ENCODE peak calls at places on chromosomes 2 and 18, in six cellular contexts. H is occipital lobe, L is GM13977, D is HFF-Myc, T is epithelial cell of esophagus, J is IMR-90. S is an unnamed sample.

GRCh38 chr2:85886585-85886984 is 2.2 kb downstream of the ST3GAL5 start:
- DNase-seq in L (no peak), T (peak; percentile 93), J (peak; percentile 99), H (peak; percentile 82), D (peak; percentile 92), S (peak; percentile 90)

GRCh38 chr2:138470941-138471340 is 30.6 kb upstream of the SPOPL start:
- DNase-seq in T (no peak), J (no peak), D (no peak), H (no peak), L (no peak), S (no peak)

GRCh38 chr2:100254646-100255210 is 67.6 kb downstream of the LONRF2 start:
- DNase-seq in J (no peak), L (no peak), T (no peak), D (no peak), H (no peak), S (no peak)

GRCh38 chr18:79507546-79508480 is 112.1 kb downstream of the NFATC1 start:
- DNase-seq in J (peak; percentile 41), L (no peak), H (peak; percentile 38), D (no peak), T (no peak), S (no peak)

GRCh38 chr2:72883356-72883962 is 3.7 kb upstream of the SPR start:
- DNase-seq in D (no peak), J (peak; percentile 46), T (peak; percentile 59), H (no peak), L (peak; percentile 49), S (no peak)

GRCh38 chr2:76268928-76269327 is 558.2 kb upstream of the GCFC2 start:
- DNase-seq in J (peak; percentile 5), D (no peak), H (no peak), L (no peak), T (peak; percentile 6), S (no peak)

GRCh38 chr18:13136056-13136688 is 82.4 kb upstream of the LDLRAD4 start:
- DNase-seq in H (no peak), T (peak; percentile 24), D (no peak), L (peak; percentile 62), J (no peak), S (no peak)

GRCh38 chr2:16275718-16276117 is 335.4 kb downstream of the MYCN start:
- DNase-seq in D (no peak), H (no peak), T (no peak), J (no peak), L (no peak), S (no peak)

GRCh38 chr18:75500510-75500909 is 73.0 kb upstream of the SMIM21 start:
- DNase-seq in T (peak; percentile 9), H (no peak), L (no peak), J (peak; percentile 86), D (no peak), S (peak; percentile 47)

GRCh38 chr2:101520246-101520645 is 45.3 kb upstream of the RFX8 start:
- DNase-seq in D (no peak), L (no peak), T (peak; percentile 77), J (peak; percentile 67), H (no peak), S (no peak)

GRCh38 chr2:30239308-30240161 is 8.2 kb downstream of the LBH start:
- DNase-seq in T (peak; percentile 62), H (no peak), D (no peak), L (peak; percentile 57), J (peak; percentile 67), S (no peak)

GRCh38 chr2:64609229-64609994 is 44.3 kb downstream of the SERTAD2 start:
- DNase-seq in J (peak; percentile 17), D (no peak), T (peak; percentile 49), L (peak; percentile 91), H (no peak), S (no peak)

GRCh38 chr18:27120246-27120645 is 64.9 kb downstream of the CHST9 start:
- DNase-seq in D (no peak), J (no peak), T (no peak), H (no peak), L (no peak), S (no peak)

GRCh38 chr2:241235396-241235795 is 46.9 kb downstream of the ANO7 start:
- DNase-seq in T (no peak), H (no peak), J (no peak), L (no peak), D (no peak), S (no peak)

GRCh38 chr2:172404824-172405223 is 22.6 kb upstream of the ITGA6 start:
- DNase-seq in D (no peak), J (peak; percentile 91), L (no peak), H (no peak), T (peak; percentile 83), S (peak; percentile 67)

GRCh38 chr2:197286805-197287595 is 23.6 kb downstream of the ANKRD44 start:
- DNase-seq in T (peak; percentile 92), J (peak; percentile 97), D (peak; percentile 47), H (no peak), L (peak; percentile 55), S (peak; percentile 78)

GRCh38 chr2:111148925-111149324 is 28.2 kb downstream of the BCL2L11 start:
- DNase-seq in T (no peak), D (no peak), L (no peak), H (no peak), J (no peak), S (no peak)

GRCh38 chr2:109384308-109385271 is 229.2 kb downstream of the SEPTIN10 start:
- DNase-seq in H (no peak), D (no peak), T (no peak), L (no peak), J (no peak), S (no peak)

GRCh38 chr18:26843760-26844159 is 21.7 kb downstream of the AQP4 start:
- DNase-seq in D (no peak), H (no peak), J (no peak), L (no peak), T (no peak), S (no peak)

GRCh38 chr2:96811916-96812315 is 4.2 kb upstream of the CNNM3 start:
- DNase-seq in D (no peak), L (no peak), J (peak; percentile 77), H (no peak), T (no peak), S (no peak)

GRCh38 chr2:64525323-64525625 is 1.1 kb downstream of the AFTPH start:
- DNase-seq in D (no peak), J (peak; percentile 16), L (peak; percentile 60), H (no peak), T (peak; percentile 60), S (no peak)